ENCODE peak calls at places on chromosomes 1 and 21, in five cellular contexts. G, M, T, N and A are unnamed samples.

GRCh38 chr1:210688482-210689233 is 360.0 kb downstream of the HHAT start:
- DNase-seq in G (no peak), M (no peak), T (no peak), N (no peak), A (no peak)

GRCh38 chr21:34808569-34809204 is 139.9 kb downstream of the CLIC6 start:
- DNase-seq in G (no peak), M (no peak), T (no peak), N (no peak), A (no peak)

GRCh38 chr1:5831600-5832335 is 160.5 kb downstream of the NPHP4 start:
- DNase-seq in G (no peak), M (no peak), T (no peak), N (no peak), A (no peak)

GRCh38 chr1:23216771-23217420 is 406 bp downstream of the HTR1D start:
- DNase-seq in G (no peak), M (no peak), T (peak; percentile 27), N (peak; percentile 28), A (no peak)

GRCh38 chr1:199204231-199204630 is 565.4 kb downstream of the PTPRC start:
- DNase-seq in G (no peak), M (no peak), T (no peak), N (no peak), A (no peak)

GRCh38 chr1:160400284-160400645 is at the start of gene VANGL2:
- DNase-seq in G (peak; percentile 80), M (no peak), T (peak; percentile 78), N (peak; percentile 48), A (no peak)

GRCh38 chr1:7641587-7642417 is 129.3 kb upstream of the VAMP3 start:
- DNase-seq in G (no peak), M (no peak), T (no peak), N (no peak), A (no peak)

GRCh38 chr1:171611306-171611705 is 10.7 kb upstream of the MYOCOS start:
- DNase-seq in G (no peak), M (no peak), T (no peak), N (no peak), A (no peak)

GRCh38 chr1:54171636-54172035 is 18.8 kb upstream of the CDCP2 start:
- DNase-seq in G (no peak), M (no peak), T (no peak), N (no peak), A (no peak)

GRCh38 chr1:62433861-62434611 is 2.8 kb upstream of the USP1 start:
- DNase-seq in G (no peak), M (peak; percentile 38), T (no peak), N (no peak), A (no peak)

GRCh38 chr1:213996320-213997022 is 8.7 kb downstream of the PROX1 start:
- DNase-seq in G (peak; percentile 48), M (peak; percentile 43), T (no peak), N (no peak), A (no peak)

GRCh38 chr1:160972939-160973338 is 18.3 kb upstream of the ITLN2 start:
- DNase-seq in G (no peak), M (no peak), T (no peak), N (no peak), A (no peak)

GRCh38 chr1:21302747-21303715 is 12.8 kb upstream of the ECE1 start:
- DNase-seq in G (no peak), M (peak; percentile 45), T (no peak), N (no peak), A (no peak)

GRCh38 chr1:167651161-167651693 is 21.2 kb downstream of the RCSD1 start:
- DNase-seq in G (no peak), M (no peak), T (no peak), N (no peak), A (no peak)

GRCh38 chr21:32757804-32758203 is 13.8 kb downstream of the PAXBP1 start:
- DNase-seq in G (no peak), M (no peak), T (no peak), N (no peak), A (no peak)

GRCh38 chr1:223649222-223649621 is 16.3 kb downstream of the CAPN8 start:
- DNase-seq in G (no peak), M (no peak), T (no peak), N (no peak), A (no peak)

GRCh38 chr1:81974883-81975555 is 174.3 kb downstream of the ADGRL2 start:
- DNase-seq in G (no peak), M (no peak), T (no peak), N (no peak), A (no peak)

GRCh38 chr1:215156232-215156631 is 73.7 kb downstream of the KCNK2 start:
- DNase-seq in G (no peak), M (peak; percentile 34), T (no peak), N (no peak), A (no peak)

GRCh38 chr1:47660622-47661021 is 222.8 kb downstream of the FOXD2 start:
- DNase-seq in G (no peak), M (no peak), T (no peak), N (no peak), A (no peak)

GRCh38 chr1:173996995-173997394 is 25.2 kb downstream of the RC3H1 start:
- DNase-seq in G (no peak), M (no peak), T (no peak), N (no peak), A (no peak)

GRCh38 chr1:155272466-155273133 is 704 bp downstream of the CLK2 start:
- DNase-seq in G (no peak), M (peak; percentile 46), T (no peak), N (no peak), A (no peak)

GRCh38 chr1:47317841-47318240 is 3.9 kb upstream of the STIL start:
- DNase-seq in G (no peak), M (no peak), T (no peak), N (no peak), A (no peak)

GRCh38 chr1:109667452-109668122 is at the start of gene GSTM2:
- DNase-seq in G (peak; percentile 94), M (peak; percentile 86), T (peak; percentile 93), N (peak; percentile 85), A (peak; percentile 63)

GRCh38 chr1:151314137-151314875 is 12.9 kb downstream of the PI4KB start:
- DNase-seq in G (peak; percentile 66), M (peak; percentile 81), T (peak; percentile 47), N (no peak), A (no peak)

GRCh38 chr1:98323906-98324358 is 337.6 kb upstream of the SNX7 start:
- DNase-seq in G (peak; percentile 20), M (peak; percentile 98), T (peak; percentile 49), N (peak; percentile 20), A (no peak)

GRCh38 chr1:233113009-233113712 is 162.8 kb downstream of the NTPCR start:
- DNase-seq in G (peak; percentile 68), M (peak; percentile 99), T (peak; percentile 41), N (no peak), A (peak; percentile 92)

GRCh38 chr1:3444736-3445135 is 9.7 kb upstream of the ARHGEF16 start:
- DNase-seq in G (no peak), M (no peak), T (no peak), N (no peak), A (no peak)

GRCh38 chr1:230248876-230249275 is 177.3 kb downstream of the PGBD5 start:
- DNase-seq in G (no peak), M (no peak), T (no peak), N (no peak), A (no peak)

GRCh38 chr1:192951961-192952460 is 107.1 kb downstream of the UCHL5 start:
- DNase-seq in G (no peak), M (peak; percentile 75), T (no peak), N (no peak), A (peak; percentile 64)

GRCh38 chr1:164774413-164774812 is 215.4 kb downstream of the PBX1 start:
- DNase-seq in G (no peak), M (no peak), T (no peak), N (no peak), A (no peak)
- TF ChIP-seq CTCF in G (peak; percentile 26), M (peak; percentile 29), T (no peak), N (no peak), A (no peak)

DNA sequence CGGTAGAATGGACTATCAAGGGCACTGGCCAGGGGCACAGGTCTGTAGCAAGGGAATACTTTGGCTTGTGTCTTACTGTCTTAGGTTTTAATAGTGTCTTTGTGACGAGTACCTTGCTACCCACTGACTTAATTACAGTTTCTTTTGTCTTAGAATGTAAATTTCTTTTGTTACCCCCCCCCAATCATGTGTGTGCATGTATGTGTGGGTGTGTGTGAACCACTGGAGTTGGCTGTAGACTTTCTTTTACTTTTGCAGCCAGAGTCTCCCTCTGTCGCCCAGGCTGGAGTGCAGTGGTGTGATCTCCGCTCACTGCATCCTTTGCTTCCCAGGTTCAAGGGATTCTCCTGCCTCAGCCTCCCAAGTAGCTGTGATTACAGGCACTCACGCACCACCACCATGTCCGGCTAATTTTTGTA is 61.8 kb upstream of the CLDN14 start:
- DNase-seq in G (no peak), M (no peak), T (no peak), N (no peak), A (no peak)
- TF ChIP-seq CTCF in G (no peak), M (no peak), T (no peak), N (no peak), A (no peak)

GRCh38 chr1:1918901-1919303 is at the start of gene TMEM52:
- DNase-seq in G (no peak), M (no peak), T (no peak), N (no peak), A (no peak)
- TF ChIP-seq CTCF in G (peak; percentile 11), M (peak; percentile 40), T (no peak), N (no peak), A (no peak)

DNA sequence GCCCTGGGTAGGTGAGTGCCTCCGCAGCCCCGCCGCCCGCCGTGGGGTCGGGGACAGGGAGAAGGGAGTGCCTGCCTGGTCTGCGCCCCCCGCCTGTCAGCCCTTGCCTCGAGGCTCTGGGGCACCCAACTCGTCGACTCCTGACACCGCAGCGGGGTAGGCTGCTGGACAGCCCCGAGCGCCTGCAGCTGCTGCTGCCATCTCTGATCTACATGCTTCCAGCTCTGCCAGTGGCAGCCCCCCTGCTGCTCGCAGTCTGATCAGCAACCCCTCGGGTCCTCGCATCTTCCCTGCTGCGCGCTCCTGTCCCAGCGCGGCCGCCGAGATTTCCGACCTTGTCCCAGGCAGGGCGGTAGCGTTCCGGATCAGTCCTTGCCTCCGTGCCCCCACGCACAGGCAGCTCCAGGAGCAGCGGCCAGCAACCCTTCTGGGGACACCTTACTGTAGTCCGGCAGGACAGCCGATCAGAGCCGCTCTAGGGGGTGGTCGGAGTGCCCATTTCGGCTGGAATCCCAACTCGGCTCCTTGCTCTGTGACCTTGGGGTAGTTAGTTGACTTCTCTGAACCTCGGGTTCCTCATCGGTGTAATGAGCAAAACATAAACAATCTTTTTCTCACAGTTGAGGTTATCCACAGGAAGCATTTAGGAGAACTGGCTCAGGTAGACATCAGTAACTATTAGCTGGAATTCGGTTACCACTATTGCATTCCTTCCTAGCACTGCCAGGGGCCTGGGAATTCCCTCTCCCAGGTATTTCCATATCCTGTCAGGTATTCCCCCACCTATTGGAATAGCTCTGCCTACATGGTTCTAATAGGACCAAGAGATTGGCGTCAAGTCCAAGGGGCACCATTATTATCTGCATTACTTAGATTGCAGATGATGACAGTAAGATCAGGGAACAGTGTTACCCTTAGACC is 608 bp downstream of the BCAN start:
- DNase-seq in G (no peak), M (no peak), T (no peak), N (no peak), A (no peak)
- TF ChIP-seq CTCF in G (no peak), M (no peak), T (no peak), N (no peak), A (no peak)